ENCODE peak calls at places on chromosomes 7 and 10, in four cellular contexts. One of them, this sample, is unnamed.

GRCh38 chr7:44051611-44052220 is 7.2 kb downstream of the DBNL start:
- DNase-seq in NCI-H1694: no peak
- DNase-seq in HepG2: no peak
- DNase-seq in NCI-H1436: no peak
- DNase-seq in this sample: no peak

GRCh38 chr7:32034052-32034451 is 36.2 kb downstream of the PDE1C start:
- DNase-seq in NCI-H1694: no peak
- DNase-seq in HepG2: no peak
- DNase-seq in NCI-H1436: no peak
- DNase-seq in this sample: no peak

GRCh38 chr7:102860351-102860811 is 52.4 kb upstream of the LRRC17 start:
- DNase-seq in NCI-H1694: no peak
- DNase-seq in HepG2: peak; percentile 79
- DNase-seq in NCI-H1436: no peak
- DNase-seq in this sample: no peak

GRCh38 chr7:27201231-27202017 is 1.5 kb upstream of the HOXA13 start:
- DNase-seq in NCI-H1694: no peak
- DNase-seq in HepG2: no peak
- DNase-seq in NCI-H1436: no peak
- DNase-seq in this sample: no peak

GRCh38 chr7:156088115-156088514 is 275.9 kb upstream of the SHH start:
- DNase-seq in NCI-H1694: no peak
- DNase-seq in HepG2: no peak
- DNase-seq in NCI-H1436: no peak
- DNase-seq in this sample: no peak

GRCh38 chr7:138328215-138328614 is 131.8 kb upstream of the TRIM24 start:
- DNase-seq in NCI-H1694: no peak
- DNase-seq in HepG2: peak; percentile 87
- DNase-seq in NCI-H1436: no peak
- DNase-seq in this sample: no peak

GRCh38 chr10:132972149-132972985 is 30.0 kb upstream of the CFAP46 start:
- DNase-seq in NCI-H1694: no peak
- DNase-seq in HepG2: no peak
- DNase-seq in NCI-H1436: no peak
- DNase-seq in this sample: no peak

GRCh38 chr7:102169651-102170416 is 116.8 kb upstream of the SH2B2 start:
- DNase-seq in NCI-H1694: no peak
- DNase-seq in HepG2: no peak
- DNase-seq in NCI-H1436: no peak
- DNase-seq in this sample: no peak

GRCh38 chr10:28266449-28267224 is 36.2 kb downstream of the MPP7 start:
- DNase-seq in NCI-H1694: no peak
- DNase-seq in HepG2: no peak
- DNase-seq in NCI-H1436: no peak
- DNase-seq in this sample: peak; percentile 55

GRCh38 chr10:110456046-110456445 is 41.7 kb upstream of the DUSP5 start:
- DNase-seq in NCI-H1694: no peak
- DNase-seq in HepG2: no peak
- DNase-seq in NCI-H1436: no peak
- DNase-seq in this sample: no peak

GRCh38 chr10:7538970-7539694 is 127.6 kb downstream of the ITIH5 start:
- DNase-seq in NCI-H1694: no peak
- DNase-seq in HepG2: no peak
- DNase-seq in NCI-H1436: no peak
- DNase-seq in this sample: no peak

GRCh38 chr10:32155075-32155516 is 98.9 kb upstream of the KIF5B start:
- DNase-seq in NCI-H1694: no peak
- DNase-seq in HepG2: no peak
- DNase-seq in NCI-H1436: no peak
- DNase-seq in this sample: no peak

GRCh38 chr7:15915694-15916093 is 229.2 kb upstream of the MEOX2 start:
- DNase-seq in NCI-H1694: no peak
- DNase-seq in HepG2: no peak
- DNase-seq in NCI-H1436: no peak
- DNase-seq in this sample: no peak

GRCh38 chr7:97004931-97005763 is at the start of gene DLX6:
- DNase-seq in NCI-H1694: peak; percentile 94
- DNase-seq in HepG2: peak; percentile 93
- DNase-seq in NCI-H1436: peak; percentile 96
- DNase-seq in this sample: peak; percentile 93

GRCh38 chr7:2440608-2441245 is 35.5 kb downstream of the GRIFIN start:
- DNase-seq in NCI-H1694: no peak
- DNase-seq in HepG2: peak; percentile 23
- DNase-seq in NCI-H1436: no peak
- DNase-seq in this sample: no peak

GRCh38 chr10:1737222-1738061 is at the start of gene ADARB2:
- DNase-seq in NCI-H1694: peak; percentile 83
- DNase-seq in HepG2: no peak
- DNase-seq in NCI-H1436: peak; percentile 86
- DNase-seq in this sample: no peak

GRCh38 chr10:113214331-113214730 is 264.3 kb downstream of the TCF7L2 start:
- DNase-seq in NCI-H1694: no peak
- DNase-seq in HepG2: peak; percentile 7
- DNase-seq in NCI-H1436: no peak
- DNase-seq in this sample: no peak

GRCh38 chr10:79359816-79360498 is 12.7 kb downstream of the PPIF start:
- DNase-seq in NCI-H1694: no peak
- DNase-seq in HepG2: no peak
- DNase-seq in NCI-H1436: no peak
- DNase-seq in this sample: no peak

GRCh38 chr7:28530175-28531142 is 118.1 kb downstream of the CREB5 start:
- DNase-seq in NCI-H1694: no peak
- DNase-seq in HepG2: no peak
- DNase-seq in NCI-H1436: no peak
- DNase-seq in this sample: no peak

GRCh38 chr10:102918817-102919236 is 733 bp downstream of the CNNM2 start:
- DNase-seq in NCI-H1694: no peak
- DNase-seq in HepG2: peak; percentile 8
- DNase-seq in NCI-H1436: no peak
- DNase-seq in this sample: no peak

GRCh38 chr10:59557642-59558041 is 152.0 kb downstream of the SLC16A9 start:
- DNase-seq in NCI-H1694: no peak
- DNase-seq in HepG2: no peak
- DNase-seq in NCI-H1436: no peak
- DNase-seq in this sample: no peak

GRCh38 chr7:141674702-141675101 is 27.3 kb downstream of the DENND11 start:
- DNase-seq in NCI-H1694: no peak
- DNase-seq in HepG2: no peak
- DNase-seq in NCI-H1436: no peak
- DNase-seq in this sample: no peak

GRCh38 chr7:142248-142955 is 50.0 kb upstream of the FAM20C start:
- DNase-seq in NCI-H1694: peak; percentile 61
- DNase-seq in HepG2: peak; percentile 69
- DNase-seq in NCI-H1436: no peak
- DNase-seq in this sample: peak; percentile 84